ENCODE peak calls at places on chromosome 5, in seven cellular contexts. One of them, this sample, is unnamed.

GRCh38 chr5:94240616-94241287 is 377.7 kb downstream of the KIAA0825 start:
- DNase-seq in transverse colon: no peak
- DNase-seq in AG04450: no peak
- DNase-seq in fibroblast of lung: peak
- DNase-seq in CD4-positive, CD25-positive, alpha-beta regulatory T cell: no peak
- DNase-seq in tibial artery: no peak
- DNase-seq in CD8-positive, alpha-beta memory T cell: no peak
- DNase-seq in this sample: no peak

GRCh38 chr5:575636-576035 is 36.5 kb upstream of the CEP72 start:
- DNase-seq in transverse colon: no peak
- DNase-seq in CD4-positive, CD25-positive, alpha-beta regulatory T cell: no peak
- DNase-seq in CD8-positive, alpha-beta memory T cell: no peak
- DNase-seq in tibial artery: no peak
- DNase-seq in AG04450: no peak
- DNase-seq in fibroblast of lung: no peak
- DNase-seq in this sample: peak

GRCh38 chr5:113380299-113381014 is 54.3 kb downstream of the TSSK1B start:
- DNase-seq in AG04450: no peak
- DNase-seq in CD4-positive, CD25-positive, alpha-beta regulatory T cell: no peak
- DNase-seq in tibial artery: no peak
- DNase-seq in transverse colon: no peak
- DNase-seq in CD8-positive, alpha-beta memory T cell: no peak
- DNase-seq in fibroblast of lung: peak
- DNase-seq in this sample: no peak

GRCh38 chr5:125311743-125312142 is 565.3 kb upstream of the ZNF608 start:
- DNase-seq in AG04450: peak
- DNase-seq in transverse colon: no peak
- DNase-seq in CD4-positive, CD25-positive, alpha-beta regulatory T cell: no peak
- DNase-seq in tibial artery: no peak
- DNase-seq in CD8-positive, alpha-beta memory T cell: no peak
- DNase-seq in fibroblast of lung: peak
- DNase-seq in this sample: no peak

GRCh38 chr5:32583582-32584232 is 1.6 kb upstream of the SUB1 start:
- DNase-seq in fibroblast of lung: no peak
- DNase-seq in CD8-positive, alpha-beta memory T cell: no peak
- DNase-seq in tibial artery: no peak
- DNase-seq in CD4-positive, CD25-positive, alpha-beta regulatory T cell: no peak
- DNase-seq in AG04450: no peak
- DNase-seq in transverse colon: peak
- DNase-seq in this sample: no peak

GRCh38 chr5:141351591-141351990 is 1.7 kb downstream of the PCDHGB1 start:
- DNase-seq in CD8-positive, alpha-beta memory T cell: no peak
- DNase-seq in tibial artery: no peak
- DNase-seq in AG04450: no peak
- DNase-seq in fibroblast of lung: no peak
- DNase-seq in transverse colon: no peak
- DNase-seq in CD4-positive, CD25-positive, alpha-beta regulatory T cell: no peak
- DNase-seq in this sample: no peak

GRCh38 chr5:93581738-93582414 is 857 bp upstream of the NR2F1-AS1 start:
- DNase-seq in CD8-positive, alpha-beta memory T cell: no peak
- DNase-seq in transverse colon: no peak
- DNase-seq in AG04450: peak
- DNase-seq in fibroblast of lung: peak
- DNase-seq in CD4-positive, CD25-positive, alpha-beta regulatory T cell: no peak
- DNase-seq in tibial artery: no peak
- DNase-seq in this sample: no peak

GRCh38 chr5:116359575-116359974 is 215.0 kb downstream of the SEMA6A start:
- DNase-seq in AG04450: no peak
- DNase-seq in tibial artery: no peak
- DNase-seq in fibroblast of lung: no peak
- DNase-seq in CD8-positive, alpha-beta memory T cell: no peak
- DNase-seq in transverse colon: no peak
- DNase-seq in CD4-positive, CD25-positive, alpha-beta regulatory T cell: no peak
- DNase-seq in this sample: no peak

GRCh38 chr5:180467028-180467427 is 27.2 kb upstream of the CNOT6 start:
- DNase-seq in transverse colon: peak
- DNase-seq in AG04450: no peak
- DNase-seq in tibial artery: no peak
- DNase-seq in fibroblast of lung: peak
- DNase-seq in CD8-positive, alpha-beta memory T cell: no peak
- DNase-seq in CD4-positive, CD25-positive, alpha-beta regulatory T cell: no peak
- DNase-seq in this sample: no peak

GRCh38 chr5:115069087-115069968 is 100.4 kb downstream of the TRIM36 start:
- DNase-seq in tibial artery: no peak
- DNase-seq in AG04450: peak
- DNase-seq in CD8-positive, alpha-beta memory T cell: no peak
- DNase-seq in transverse colon: peak
- DNase-seq in fibroblast of lung: peak
- DNase-seq in CD4-positive, CD25-positive, alpha-beta regulatory T cell: no peak
- DNase-seq in this sample: no peak

GRCh38 chr5:50593681-50594080 is 72.8 kb upstream of the PARP8 start:
- DNase-seq in tibial artery: no peak
- DNase-seq in transverse colon: no peak
- DNase-seq in fibroblast of lung: no peak
- DNase-seq in CD8-positive, alpha-beta memory T cell: peak
- DNase-seq in CD4-positive, CD25-positive, alpha-beta regulatory T cell: peak
- DNase-seq in AG04450: no peak
- DNase-seq in this sample: no peak

GRCh38 chr5:179176166-179176565 is 116.0 kb downstream of the ZNF354C start:
- DNase-seq in fibroblast of lung: no peak
- DNase-seq in AG04450: no peak
- DNase-seq in CD4-positive, CD25-positive, alpha-beta regulatory T cell: no peak
- DNase-seq in tibial artery: no peak
- DNase-seq in transverse colon: no peak
- DNase-seq in CD8-positive, alpha-beta memory T cell: no peak
- DNase-seq in this sample: no peak

GRCh38 chr5:149387081-149387611 is 8.1 kb upstream of the IL17B start:
- DNase-seq in AG04450: no peak
- DNase-seq in CD4-positive, CD25-positive, alpha-beta regulatory T cell: no peak
- DNase-seq in transverse colon: no peak
- DNase-seq in tibial artery: no peak
- DNase-seq in CD8-positive, alpha-beta memory T cell: no peak
- DNase-seq in fibroblast of lung: peak
- DNase-seq in this sample: no peak

GRCh38 chr5:179127136-179128040 is 67.2 kb downstream of the ZNF354C start:
- DNase-seq in transverse colon: no peak
- DNase-seq in tibial artery: peak
- DNase-seq in AG04450: no peak
- DNase-seq in CD8-positive, alpha-beta memory T cell: no peak
- DNase-seq in fibroblast of lung: no peak
- DNase-seq in CD4-positive, CD25-positive, alpha-beta regulatory T cell: no peak
- DNase-seq in this sample: no peak

GRCh38 chr5:128984480-128984879 is 19.2 kb downstream of the SLC27A6 start:
- DNase-seq in tibial artery: no peak
- DNase-seq in CD4-positive, CD25-positive, alpha-beta regulatory T cell: no peak
- DNase-seq in fibroblast of lung: no peak
- DNase-seq in transverse colon: no peak
- DNase-seq in AG04450: no peak
- DNase-seq in CD8-positive, alpha-beta memory T cell: no peak
- DNase-seq in this sample: no peak

GRCh38 chr5:116861662-116862061 is 287.0 kb upstream of the SEMA6A start:
- DNase-seq in tibial artery: no peak
- DNase-seq in AG04450: no peak
- DNase-seq in fibroblast of lung: no peak
- DNase-seq in CD4-positive, CD25-positive, alpha-beta regulatory T cell: no peak
- DNase-seq in CD8-positive, alpha-beta memory T cell: no peak
- DNase-seq in transverse colon: no peak
- DNase-seq in this sample: no peak

GRCh38 chr5:78536797-78537196 is 111.8 kb downstream of the LHFPL2 start:
- DNase-seq in CD8-positive, alpha-beta memory T cell: no peak
- DNase-seq in CD4-positive, CD25-positive, alpha-beta regulatory T cell: no peak
- DNase-seq in transverse colon: no peak
- DNase-seq in tibial artery: no peak
- DNase-seq in AG04450: no peak
- DNase-seq in fibroblast of lung: no peak
- DNase-seq in this sample: no peak

GRCh38 chr5:52786937-52787599 is 648 bp upstream of the ITGA1 start:
- DNase-seq in fibroblast of lung: no peak
- DNase-seq in tibial artery: peak
- DNase-seq in CD4-positive, CD25-positive, alpha-beta regulatory T cell: peak
- DNase-seq in AG04450: no peak
- DNase-seq in transverse colon: peak
- DNase-seq in CD8-positive, alpha-beta memory T cell: no peak
- DNase-seq in this sample: no peak

GRCh38 chr5:139638090-139638735 is 9.9 kb upstream of the CXXC5 start:
- DNase-seq in transverse colon: peak
- DNase-seq in AG04450: no peak
- DNase-seq in tibial artery: peak
- DNase-seq in fibroblast of lung: peak
- DNase-seq in CD4-positive, CD25-positive, alpha-beta regulatory T cell: peak
- DNase-seq in CD8-positive, alpha-beta memory T cell: no peak
- DNase-seq in this sample: peak

GRCh38 chr5:170312666-170313065 is 15.1 kb upstream of the LCP2 start:
- DNase-seq in fibroblast of lung: peak
- DNase-seq in AG04450: no peak
- DNase-seq in transverse colon: no peak
- DNase-seq in tibial artery: no peak
- DNase-seq in CD4-positive, CD25-positive, alpha-beta regulatory T cell: no peak
- DNase-seq in CD8-positive, alpha-beta memory T cell: no peak
- DNase-seq in this sample: no peak

GRCh38 chr5:159907689-159908088 is 8.6 kb upstream of the ADRA1B start:
- DNase-seq in fibroblast of lung: no peak
- DNase-seq in CD8-positive, alpha-beta memory T cell: no peak
- DNase-seq in tibial artery: no peak
- DNase-seq in AG04450: no peak
- DNase-seq in transverse colon: no peak
- DNase-seq in CD4-positive, CD25-positive, alpha-beta regulatory T cell: no peak
- DNase-seq in this sample: no peak
- H3K27ac ChIP-seq in fibroblast of lung: no peak
- H3K27ac ChIP-seq in CD8-positive, alpha-beta memory T cell: no peak
- H3K27ac ChIP-seq in tibial artery: no peak
- H3K27ac ChIP-seq in AG04450: no peak
- H3K27ac ChIP-seq in transverse colon: no peak
- H3K27ac ChIP-seq in CD4-positive, CD25-positive, alpha-beta regulatory T cell: no peak
- H3K27ac ChIP-seq in this sample: no peak

DNA sequence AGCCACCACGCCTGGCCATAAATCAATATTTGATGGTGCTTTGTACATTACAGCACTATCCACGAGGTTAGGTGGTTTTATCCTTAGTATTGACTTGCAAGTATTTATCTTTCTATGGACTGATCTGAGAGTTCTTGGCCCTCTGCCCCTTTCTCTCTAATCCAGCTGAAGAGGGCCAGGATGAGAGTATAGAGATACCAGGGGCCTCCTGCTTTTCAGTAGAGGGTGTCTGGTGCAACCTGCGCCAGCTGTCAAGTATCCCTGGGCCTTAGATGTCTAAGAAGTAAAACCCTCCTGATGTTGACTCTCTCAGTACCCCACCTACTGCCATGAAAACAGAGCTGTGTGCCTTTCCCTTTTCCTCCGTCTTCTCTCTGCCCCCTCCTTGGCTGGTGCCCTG is 153.4 kb downstream of the SLIT3 start:
- DNase-seq in CD4-positive, CD25-positive, alpha-beta regulatory T cell: no peak
- DNase-seq in CD8-positive, alpha-beta memory T cell: no peak
- DNase-seq in fibroblast of lung: no peak
- DNase-seq in transverse colon: no peak
- DNase-seq in tibial artery: no peak
- DNase-seq in AG04450: no peak
- DNase-seq in this sample: no peak
- H3K4me3 ChIP-seq in CD4-positive, CD25-positive, alpha-beta regulatory T cell: no peak
- H3K4me3 ChIP-seq in CD8-positive, alpha-beta memory T cell: no peak
- H3K4me3 ChIP-seq in fibroblast of lung: no peak
- H3K4me3 ChIP-seq in transverse colon: no peak
- H3K4me3 ChIP-seq in tibial artery: no peak
- H3K4me3 ChIP-seq in AG04450: no peak
- H3K4me3 ChIP-seq in this sample: no peak

DNA sequence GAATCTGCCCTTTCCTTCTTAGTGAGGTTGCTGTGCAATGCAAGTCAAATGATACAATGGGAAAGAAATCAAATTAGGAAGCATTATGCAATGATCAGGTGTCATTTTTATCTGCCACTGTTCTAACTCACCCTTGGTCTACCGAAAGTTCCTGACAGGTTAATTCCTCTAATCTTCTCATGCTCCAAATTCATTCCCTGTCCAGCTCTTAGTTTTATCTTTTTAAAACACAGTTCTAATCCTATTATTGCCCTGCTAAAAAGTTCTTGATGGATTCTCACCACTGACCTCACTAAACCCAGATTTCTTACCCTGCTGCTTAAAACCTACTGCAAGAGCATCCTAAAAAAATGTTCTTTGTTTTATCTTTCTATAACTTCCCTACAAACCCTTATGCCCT is 1000.9 kb downstream of the CDH18 start:
- DNase-seq in fibroblast of lung: no peak
- DNase-seq in transverse colon: no peak
- DNase-seq in tibial artery: no peak
- DNase-seq in CD8-positive, alpha-beta memory T cell: no peak
- DNase-seq in CD4-positive, CD25-positive, alpha-beta regulatory T cell: no peak
- DNase-seq in AG04450: no peak
- DNase-seq in this sample: no peak
- H3K27ac ChIP-seq in fibroblast of lung: no peak
- H3K27ac ChIP-seq in transverse colon: no peak
- H3K27ac ChIP-seq in tibial artery: no peak
- H3K27ac ChIP-seq in CD8-positive, alpha-beta memory T cell: no peak
- H3K27ac ChIP-seq in CD4-positive, CD25-positive, alpha-beta regulatory T cell: no peak
- H3K27ac ChIP-seq in AG04450: no peak
- H3K27ac ChIP-seq in this sample: no peak

GRCh38 chr5:109743770-109744212 is 54.1 kb downstream of the MAN2A1 start:
- DNase-seq in fibroblast of lung: peak
- DNase-seq in tibial artery: no peak
- DNase-seq in CD8-positive, alpha-beta memory T cell: no peak
- DNase-seq in AG04450: peak
- DNase-seq in transverse colon: no peak
- DNase-seq in CD4-positive, CD25-positive, alpha-beta regulatory T cell: no peak
- DNase-seq in this sample: no peak
- H3K4me3 ChIP-seq in fibroblast of lung: no peak
- H3K4me3 ChIP-seq in tibial artery: no peak
- H3K4me3 ChIP-seq in CD8-positive, alpha-beta memory T cell: no peak
- H3K4me3 ChIP-seq in AG04450: no peak
- H3K4me3 ChIP-seq in transverse colon: no peak
- H3K4me3 ChIP-seq in CD4-positive, CD25-positive, alpha-beta regulatory T cell: no peak
- H3K4me3 ChIP-seq in this sample: no peak

DNA sequence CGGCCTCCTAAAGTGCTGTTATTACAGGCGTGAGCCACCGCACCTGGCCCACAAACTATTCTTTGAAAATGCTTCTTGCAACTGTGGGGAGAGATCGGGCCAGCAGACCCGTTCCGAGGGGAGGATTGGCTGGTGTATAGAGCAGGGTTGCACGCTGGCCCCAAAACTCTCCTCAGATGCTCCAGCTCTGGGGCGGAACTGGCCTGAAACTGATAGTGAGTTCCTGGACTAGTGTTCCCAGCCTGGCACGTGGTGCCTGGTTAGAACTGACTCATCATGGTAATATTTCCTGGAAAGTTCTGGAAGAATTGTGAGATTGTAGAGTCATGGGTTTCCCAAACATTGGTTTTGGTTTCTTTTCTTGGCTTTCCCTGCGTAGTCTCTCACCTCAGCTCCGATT is 120.5 kb downstream of the FBXL7 start:
- DNase-seq in transverse colon: no peak
- DNase-seq in CD4-positive, CD25-positive, alpha-beta regulatory T cell: no peak
- DNase-seq in AG04450: no peak
- DNase-seq in tibial artery: peak
- DNase-seq in CD8-positive, alpha-beta memory T cell: no peak
- DNase-seq in fibroblast of lung: peak
- DNase-seq in this sample: peak
- H3K27ac ChIP-seq in transverse colon: no peak
- H3K27ac ChIP-seq in CD4-positive, CD25-positive, alpha-beta regulatory T cell: no peak
- H3K27ac ChIP-seq in AG04450: no peak
- H3K27ac ChIP-seq in tibial artery: peak
- H3K27ac ChIP-seq in CD8-positive, alpha-beta memory T cell: no peak
- H3K27ac ChIP-seq in fibroblast of lung: peak
- H3K27ac ChIP-seq in this sample: peak

This sample was measured in coronary artery.